ENCODE peak calls at places on chromosome 3, in eight cellular contexts. M is A673; G is effector memory CD8-positive, alpha-beta T cell; R is activated naive CD4-positive, alpha-beta T cell treated with anti-CD3 and anti-CD28 coated beads, Interleukin-2, amount 50 U/mL, for 72 hours; K is fibroblast of lung; Q is stomach; N is COR-L47; V is left kidney. P is an unnamed sample.

GRCh38 chr3:62597481-62597880 is 224.1 kb upstream of the FEZF2 start:
- DNase-seq in M (no peak), G (no peak), R (no peak), K (peak), Q (no peak), N (no peak), V (no peak), P (no peak)

GRCh38 chr3:135784557-135784956 is 181.0 kb upstream of the PPP2R3A start:
- DNase-seq in M (no peak), G (no peak), R (no peak), K (no peak), Q (no peak), N (no peak), V (no peak), P (no peak)

GRCh38 chr3:101849714-101850326 is 506 bp downstream of the NFKBIZ start:
- DNase-seq in M (peak), G (peak), R (peak), K (no peak), Q (peak), N (peak), V (peak), P (no peak)

GRCh38 chr3:56784452-56785001 is 17.2 kb downstream of the ARHGEF3 start:
- DNase-seq in M (no peak), G (no peak), R (no peak), K (no peak), Q (no peak), N (no peak), V (no peak), P (no peak)

GRCh38 chr3:129344540-129345220 is 66.0 kb downstream of the HMCES start:
- DNase-seq in M (no peak), G (no peak), R (no peak), K (no peak), Q (no peak), N (no peak), V (peak), P (no peak)

GRCh38 chr3:140050977-140051957 is 116.3 kb downstream of the CLSTN2 start:
- DNase-seq in M (peak), G (no peak), R (no peak), K (no peak), Q (no peak), N (no peak), V (peak), P (no peak)

GRCh38 chr3:107450254-107450653 is 72.5 kb upstream of the BBX start:
- DNase-seq in M (no peak), G (no peak), R (peak), K (no peak), Q (no peak), N (no peak), V (no peak), P (no peak)

GRCh38 chr3:36193448-36193847 is 186.9 kb upstream of the STAC start:
- DNase-seq in M (peak), G (no peak), R (no peak), K (no peak), Q (no peak), N (no peak), V (no peak), P (no peak)

GRCh38 chr3:45021524-45021923 is 4.6 kb upstream of the CLEC3B start:
- DNase-seq in M (no peak), G (no peak), R (no peak), K (no peak), Q (no peak), N (no peak), V (peak), P (no peak)

GRCh38 chr3:123331006-123331405 is 117.9 kb downstream of the ADCY5 start:
- DNase-seq in M (no peak), G (no peak), R (no peak), K (no peak), Q (no peak), N (no peak), V (no peak), P (no peak)

GRCh38 chr3:71503525-71504249 is 79.8 kb downstream of the FOXP1 start:
- DNase-seq in M (no peak), G (no peak), R (no peak), K (peak), Q (no peak), N (no peak), V (no peak), P (no peak)

GRCh38 chr3:55823001-55823400 is 335.9 kb upstream of the WNT5A start:
- DNase-seq in M (no peak), G (no peak), R (no peak), K (no peak), Q (no peak), N (no peak), V (peak), P (no peak)

GRCh38 chr3:136778865-136779264 is 26.7 kb upstream of the STAG1 start:
- DNase-seq in M (no peak), G (no peak), R (no peak), K (no peak), Q (no peak), N (no peak), V (no peak), P (no peak)

GRCh38 chr3:118972974-118973373 is 61.7 kb downstream of the IGSF11 start:
- DNase-seq in M (no peak), G (no peak), R (no peak), K (no peak), Q (no peak), N (peak), V (no peak), P (no peak)

GRCh38 chr3:14379842-14380241 is 22.6 kb upstream of the SLC6A6 start:
- DNase-seq in M (no peak), G (no peak), R (no peak), K (no peak), Q (no peak), N (no peak), V (no peak), P (no peak)

GRCh38 chr3:51974963-51975856 is at the start of gene ABHD14A:
- DNase-seq in M (peak), G (peak), R (peak), K (peak), Q (peak), N (peak), V (peak), P (peak)

GRCh38 chr3:52121813-52122212 is 32.4 kb downstream of the POC1A start:
- DNase-seq in M (no peak), G (no peak), R (no peak), K (no peak), Q (no peak), N (no peak), V (no peak), P (no peak)

GRCh38 chr3:110758208-110758607 is 313.4 kb upstream of the NECTIN3 start:
- DNase-seq in M (no peak), G (no peak), R (no peak), K (no peak), Q (no peak), N (no peak), V (no peak), P (no peak)

GRCh38 chr3:111899966-111900365 is 40.9 kb downstream of the PHLDB2 start:
- DNase-seq in M (no peak), G (no peak), R (no peak), K (no peak), Q (no peak), N (no peak), V (no peak), P (no peak)

GRCh38 chr3:186612065-186612464 is 795 bp upstream of the AHSG start:
- DNase-seq in M (no peak), G (no peak), R (no peak), K (no peak), Q (no peak), N (no peak), V (no peak), P (no peak)

GRCh38 chr3:165466856-165467255 is 270.7 kb upstream of the SLITRK3 start:
- DNase-seq in M (no peak), G (no peak), R (no peak), K (peak), Q (no peak), N (no peak), V (no peak), P (no peak)

GRCh38 chr3:12287727-12288465 is 974 bp upstream of the PPARG start:
- DNase-seq in M (no peak), G (no peak), R (peak), K (peak), Q (peak), N (no peak), V (peak), P (peak)

GRCh38 chr3:66048051-66048395 is 9.3 kb upstream of the MAGI1 start:
- DNase-seq in M (no peak), G (no peak), R (no peak), K (no peak), Q (no peak), N (no peak), V (no peak), P (no peak)

GRCh38 chr3:194632211-194632982 is 822 bp downstream of the TMEM44 start:
- DNase-seq in M (no peak), G (no peak), R (no peak), K (peak), Q (no peak), N (peak), V (no peak), P (no peak)

GRCh38 chr3:14231145-14231990 is 52.8 kb downstream of the LSM3 start:
- DNase-seq in M (no peak), G (no peak), R (no peak), K (no peak), Q (no peak), N (no peak), V (no peak), P (no peak)

GRCh38 chr3:196792771-196793170 is 53.1 kb downstream of the PAK2 start:
- DNase-seq in M (no peak), G (no peak), R (no peak), K (no peak), Q (no peak), N (no peak), V (no peak), P (no peak)

GRCh38 chr3:154137036-154137435 is 15.8 kb downstream of the ARHGEF26 start:
- DNase-seq in M (no peak), G (no peak), R (no peak), K (no peak), Q (no peak), N (no peak), V (no peak), P (no peak)

GRCh38 chr3:11459147-11459837 is 184.4 kb downstream of the VGLL4 start:
- DNase-seq in M (no peak), G (no peak), R (no peak), K (peak), Q (no peak), N (no peak), V (no peak), P (no peak)

GRCh38 chr3:155805204-155805801 is 775 bp downstream of the C3orf33 start:
- DNase-seq in M (peak), G (no peak), R (no peak), K (no peak), Q (peak), N (no peak), V (no peak), P (no peak)

GRCh38 chr3:128360705-128361271 is 105.9 kb downstream of the DNAJB8 start:
- DNase-seq in M (no peak), G (no peak), R (no peak), K (no peak), Q (no peak), N (no peak), V (no peak), P (no peak)

GRCh38 chr3:128844502-128844901 is 34.9 kb upstream of the ACAD9 start:
- DNase-seq in M (no peak), G (no peak), R (no peak), K (no peak), Q (no peak), N (no peak), V (no peak), P (no peak)

GRCh38 chr3:184596886-184597575 is 35.4 kb downstream of the EPHB3 start:
- DNase-seq in M (no peak), G (no peak), R (no peak), K (no peak), Q (no peak), N (no peak), V (no peak), P (no peak)

P was measured in activated gamma-delta T cell.